ENCODE peak calls at places on chromosomes 1 and 21, in ten cellular contexts. L is transverse colon, M is tibial artery, R is NB4, J is Panc1, F is OCI-LY7, S is HCT116, Z is fibroblast of the aortic adventitia, I is astrocyte of the cerebellum, P is ovary. W is an unnamed sample.

GRCh38 chr21:35828161-35828560 is 232.2 kb downstream of the SETD4 start:
- DNase-seq in L (no peak), M (no peak), R (no peak), J (no peak), F (no peak), S (no peak), Z (no peak), I (no peak), P (no peak), W (no peak)

GRCh38 chr21:23887709-23888303 is 1719.5 kb downstream of the MRPL39 start:
- DNase-seq in L (peak; percentile 11), M (no peak), R (peak; percentile 41), J (no peak), F (no peak), S (no peak), Z (no peak), I (no peak), P (no peak), W (no peak)

GRCh38 chr1:181112071-181112929 is 23.8 kb downstream of the IER5 start:
- DNase-seq in L (peak; percentile 77), M (peak; percentile 88), R (peak; percentile 92), J (peak; percentile 97), F (no peak), S (peak; percentile 96), Z (peak; percentile 99), I (peak; percentile 93), P (peak; percentile 78), W (peak; percentile 99)

GRCh38 chr21:38917045-38917774 is 111.5 kb downstream of the ETS2 start:
- DNase-seq in L (peak; percentile 11), M (no peak), R (no peak), J (no peak), F (no peak), S (no peak), Z (no peak), I (no peak), P (no peak), W (no peak)

GRCh38 chr21:17270234-17270633 is 242.6 kb upstream of the CXADR start:
- DNase-seq in L (no peak), M (no peak), R (peak; percentile 19), J (no peak), F (peak; percentile 12), S (no peak), Z (peak; percentile 73), I (peak; percentile 72), P (peak; percentile 59), W (peak; percentile 85)

GRCh38 chr1:12411747-12412146 is 181.9 kb downstream of the VPS13D start:
- DNase-seq in L (no peak), M (no peak), R (no peak), J (no peak), F (no peak), S (no peak), Z (no peak), I (no peak), P (no peak), W (no peak)

GRCh38 chr1:110210604-110211502 is 739 bp downstream of the KCNC4 start:
- DNase-seq in L (peak; percentile 68), M (peak; percentile 76), R (peak; percentile 72), J (no peak), F (peak; percentile 58), S (no peak), Z (peak; percentile 30), I (no peak), P (peak; percentile 70), W (peak; percentile 25)

GRCh38 chr1:246497331-246497915 is 9.7 kb downstream of the SMYD3 start:
- DNase-seq in L (no peak), M (no peak), R (peak; percentile 78), J (peak; percentile 48), F (peak; percentile 83), S (peak; percentile 60), Z (peak; percentile 86), I (peak; percentile 69), P (no peak), W (peak; percentile 90)

GRCh38 chr1:225765982-225766674 is 11.5 kb upstream of the SRP9 start:
- DNase-seq in L (no peak), M (no peak), R (no peak), J (no peak), F (no peak), S (no peak), Z (no peak), I (no peak), P (no peak), W (no peak)

GRCh38 chr1:201020647-201021332 is 2.7 kb downstream of the KIF21B start:
- DNase-seq in L (no peak), M (no peak), R (peak; percentile 53), J (no peak), F (peak; percentile 55), S (no peak), Z (no peak), I (no peak), P (no peak), W (peak; percentile 53)

GRCh38 chr1:151846062-151846568 is 6.5 kb upstream of the C2CD4D start:
- DNase-seq in L (no peak), M (peak; percentile 19), R (peak; percentile 55), J (no peak), F (peak; percentile 29), S (peak; percentile 24), Z (peak; percentile 52), I (no peak), P (no peak), W (peak; percentile 51)

GRCh38 chr1:205505076-205505729 is 734 bp downstream of the CDK18 start:
- DNase-seq in L (no peak), M (no peak), R (no peak), J (no peak), F (peak; percentile 32), S (no peak), Z (no peak), I (no peak), P (no peak), W (no peak)

GRCh38 chr1:205506409-205507196 is 2.1 kb downstream of the CDK18 start:
- DNase-seq in L (no peak), M (no peak), R (no peak), J (no peak), F (no peak), S (no peak), Z (no peak), I (no peak), P (no peak), W (no peak)

GRCh38 chr1:205504311-205505075 is at the start of gene CDK18:
- DNase-seq in L (peak; percentile 91), M (peak; percentile 94), R (peak; percentile 77), J (no peak), F (peak; percentile 80), S (peak; percentile 73), Z (no peak), I (no peak), P (peak; percentile 82), W (peak; percentile 42)

GRCh38 chr1:205507896-205508714 is 3.6 kb downstream of the CDK18 start:
- DNase-seq in L (no peak), M (no peak), R (no peak), J (no peak), F (no peak), S (no peak), Z (no peak), I (no peak), P (no peak), W (no peak)

GRCh38 chr1:205505791-205506190 is 1.3 kb downstream of the CDK18 start:
- DNase-seq in L (peak; percentile 26), M (peak; percentile 95), R (no peak), J (no peak), F (no peak), S (no peak), Z (no peak), I (no peak), P (peak; percentile 59), W (no peak)
- H3K4me3 ChIP-seq in L (peak overlapping the region; percentile 67), M (peak overlapping the region; percentile 78), R (no peak overlapping the region), J (no peak overlapping the region), F (peak overlapping the region; percentile 72), S (peak overlapping the region; percentile 75), Z (no peak overlapping the region), I (no peak overlapping the region), P (peak overlapping the region; percentile 73), W (no peak overlapping the region)

GRCh38 chr1:116854294-116854693 is 55.4 kb upstream of the PTGFRN start:
- DNase-seq in L (no peak), M (no peak), R (no peak), J (no peak), F (no peak), S (no peak), Z (no peak), I (no peak), P (no peak), W (peak; percentile 18)
- TF ChIP-seq CTCF in L (no peak), M (no peak), R (no peak), J (peak; percentile 15), F (peak; percentile 26), S (no peak), Z (no peak), I (no peak), P (peak; percentile 14), W (peak; percentile 25)

DNA sequence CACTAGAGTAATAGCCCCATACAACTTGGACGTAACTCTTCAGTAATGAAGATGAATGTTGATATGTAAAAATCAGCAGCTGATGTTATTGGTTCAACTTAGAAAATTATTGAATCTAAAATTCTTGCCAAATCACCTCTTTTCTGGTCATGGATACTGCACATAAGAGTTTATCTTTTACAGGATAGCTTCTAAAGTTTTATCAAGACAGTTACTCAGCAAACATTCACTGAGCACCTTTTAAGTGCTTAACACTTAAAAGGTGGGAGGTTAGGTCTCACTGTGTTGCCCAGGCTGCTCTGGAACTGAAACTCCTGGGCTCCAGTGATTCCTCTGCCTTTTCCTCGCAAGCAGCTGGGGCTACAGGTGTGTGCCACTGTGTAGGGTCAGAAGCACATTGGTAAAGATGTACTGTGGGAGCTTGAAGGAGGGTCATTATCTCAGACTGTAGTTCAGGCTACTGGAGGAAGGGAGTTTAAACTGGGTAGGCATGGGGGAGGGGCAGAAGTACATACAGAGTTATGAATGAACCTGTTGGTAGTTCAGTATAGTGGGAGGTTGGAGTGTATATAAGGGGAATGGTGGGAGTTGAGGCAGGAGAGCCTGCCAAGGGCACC is 2.0 kb downstream of the MPZL1 start:
- DNase-seq in L (no peak), M (no peak), R (no peak), J (no peak), F (peak; percentile 47), S (no peak), Z (no peak), I (no peak), P (no peak), W (no peak)
- H3K4me3 ChIP-seq in L (peak overlapping the region; percentile 88), M (peak overlapping the region; percentile 84), R (no peak overlapping the region), J (no peak overlapping the region), F (peak overlapping the region; percentile 94), S (no peak overlapping the region), Z (peak overlapping the region; percentile 84), I (peak overlapping the region; percentile 79), P (peak overlapping the region; percentile 79), W (peak overlapping the region; percentile 81)

DNA sequence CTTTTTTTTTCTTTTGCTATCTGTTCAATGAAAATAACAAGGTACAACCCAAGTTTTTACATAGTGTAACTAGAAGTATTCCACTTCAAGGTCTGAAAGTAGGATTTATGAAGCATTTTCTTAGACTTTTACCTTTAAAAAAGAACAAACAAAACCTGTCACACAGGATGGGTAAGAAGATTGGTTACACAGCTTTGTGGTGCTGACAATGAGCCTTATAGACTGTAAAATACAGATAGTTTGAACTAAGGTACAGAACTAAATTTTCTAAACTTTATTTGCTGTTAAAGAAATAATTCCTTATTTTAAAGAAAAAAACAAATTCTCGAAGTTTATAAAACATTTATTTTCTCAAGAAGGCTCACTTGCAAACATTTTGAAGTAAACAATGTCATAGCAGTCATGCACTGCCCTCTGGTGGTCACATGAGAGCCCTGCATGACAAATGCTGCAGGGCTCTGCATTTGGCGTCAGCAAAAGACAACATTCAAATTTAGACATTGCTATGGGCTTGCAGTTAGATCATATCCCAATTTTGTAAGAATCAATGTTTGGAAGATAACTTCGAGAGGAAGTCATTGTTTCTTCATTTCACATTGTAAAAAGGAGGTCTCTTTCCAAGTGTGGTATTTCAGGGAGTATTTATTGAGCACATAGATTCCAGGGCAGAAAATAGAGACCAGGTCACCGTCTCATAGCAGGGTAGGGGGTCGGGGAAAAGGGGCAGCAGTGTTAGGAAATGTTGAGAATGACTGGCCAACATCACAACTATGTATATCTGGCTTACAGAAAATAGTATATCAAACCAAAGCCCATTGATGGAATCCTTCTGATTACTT is 115.3 kb upstream of the FMN2 start:
- DNase-seq in L (peak; percentile 44), M (no peak), R (peak; percentile 57), J (peak; percentile 35), F (peak; percentile 55), S (peak; percentile 22), Z (peak; percentile 69), I (peak; percentile 33), P (peak; percentile 52), W (peak; percentile 71)
- TF ChIP-seq CTCF in L (peak; percentile 79), M (peak; percentile 89), R (peak; percentile 90), J (peak; percentile 92), F (peak; percentile 98), S (peak; percentile 85), Z (peak; percentile 98), I (peak; percentile 98), P (peak; percentile 72), W (peak; percentile 97)

W was measured in choroid plexus epithelial cell.